ENCODE peak calls at places on chromosomes 3 and 15, in ten cellular contexts. B is small intestine; N is body of pancreas; J is heart left ventricle; W is pancreas; O is GM23338; T is CD8-positive, alpha-beta memory T cell; F is cardiac muscle cell; D is PC-3; P is uterus. V is an unnamed sample.

GRCh38 chr15:56366211-56366610 is 985 bp downstream of the TEX9 start:
- DNase-seq in B (no peak), N (no peak), J (no peak), W (no peak), O (peak; percentile 36), T (no peak), F (no peak), D (peak; percentile 3), P (no peak), V (no peak)

GRCh38 chr3:158847466-158847849 is 45.6 kb downstream of the MFSD1 start:
- DNase-seq in B (no peak), N (no peak), J (no peak), W (no peak), O (no peak), T (no peak), F (peak; percentile 8), D (peak; percentile 24), P (no peak), V (no peak)

GRCh38 chr3:20101041-20101440 is 60.8 kb downstream of the KAT2B start:
- DNase-seq in B (no peak), N (no peak), J (no peak), W (no peak), O (no peak), T (no peak), F (no peak), D (no peak), P (no peak), V (no peak)

GRCh38 chr3:49721861-49722781 is 1.6 kb downstream of the GMPPB start:
- DNase-seq in B (no peak), N (no peak), J (peak; percentile 51), W (no peak), O (no peak), T (no peak), F (no peak), D (no peak), P (peak; percentile 22), V (no peak)

GRCh38 chr3:128850544-128850943 is 28.9 kb upstream of the ACAD9 start:
- DNase-seq in B (no peak), N (no peak), J (no peak), W (no peak), O (no peak), T (no peak), F (no peak), D (no peak), P (no peak), V (no peak)

GRCh38 chr15:70266412-70267089 is 168.8 kb upstream of the TLE3 start:
- DNase-seq in B (no peak), N (peak; percentile 50), J (peak; percentile 89), W (peak; percentile 69), O (no peak), T (no peak), F (peak; percentile 96), D (no peak), P (peak; percentile 89), V (peak; percentile 63)

GRCh38 chr15:52759969-52760368 is 30.2 kb downstream of the ONECUT1 start:
- DNase-seq in B (no peak), N (no peak), J (no peak), W (no peak), O (peak; percentile 27), T (no peak), F (no peak), D (no peak), P (no peak), V (no peak)

GRCh38 chr15:66356069-66356358 is 471 bp downstream of the TIPIN start:
- DNase-seq in B (no peak), N (no peak), J (no peak), W (no peak), O (no peak), T (no peak), F (no peak), D (no peak), P (no peak), V (no peak)

GRCh38 chr3:81666502-81667121 is 94.8 kb downstream of the GBE1 start:
- DNase-seq in B (peak; percentile 11), N (no peak), J (no peak), W (no peak), O (peak; percentile 9), T (no peak), F (peak; percentile 49), D (peak; percentile 51), P (no peak), V (no peak)

GRCh38 chr15:92651877-92652575 is 3.5 kb downstream of the FAM174B start:
- DNase-seq in B (no peak), N (no peak), J (no peak), W (no peak), O (no peak), T (no peak), F (no peak), D (no peak), P (no peak), V (no peak)

GRCh38 chr3:98778852-98779379 is 15.8 kb downstream of the ST3GAL6 start:
- DNase-seq in B (peak; percentile 11), N (no peak), J (no peak), W (peak; percentile 21), O (no peak), T (no peak), F (peak; percentile 99), D (no peak), P (no peak), V (no peak)

GRCh38 chr3:190728574-190729246 is 133.8 kb downstream of the GMNC start:
- DNase-seq in B (no peak), N (no peak), J (no peak), W (no peak), O (no peak), T (no peak), F (peak; percentile 25), D (peak; percentile 42), P (no peak), V (no peak)

GRCh38 chr3:72210248-72210647 is 425.3 kb upstream of the PROK2 start:
- DNase-seq in B (no peak), N (no peak), J (no peak), W (no peak), O (no peak), T (no peak), F (no peak), D (no peak), P (no peak), V (no peak)

GRCh38 chr15:71788646-71789579 is 21.4 kb upstream of the NR2E3 start:
- DNase-seq in B (peak; percentile 72), N (no peak), J (no peak), W (no peak), O (no peak), T (no peak), F (peak; percentile 21), D (no peak), P (no peak), V (peak; percentile 76)

GRCh38 chr3:99534951-99535704 is 103.3 kb upstream of the COL8A1 start:
- DNase-seq in B (no peak), N (no peak), J (no peak), W (no peak), O (peak; percentile 39), T (no peak), F (peak; percentile 83), D (peak; percentile 71), P (no peak), V (no peak)

DNA sequence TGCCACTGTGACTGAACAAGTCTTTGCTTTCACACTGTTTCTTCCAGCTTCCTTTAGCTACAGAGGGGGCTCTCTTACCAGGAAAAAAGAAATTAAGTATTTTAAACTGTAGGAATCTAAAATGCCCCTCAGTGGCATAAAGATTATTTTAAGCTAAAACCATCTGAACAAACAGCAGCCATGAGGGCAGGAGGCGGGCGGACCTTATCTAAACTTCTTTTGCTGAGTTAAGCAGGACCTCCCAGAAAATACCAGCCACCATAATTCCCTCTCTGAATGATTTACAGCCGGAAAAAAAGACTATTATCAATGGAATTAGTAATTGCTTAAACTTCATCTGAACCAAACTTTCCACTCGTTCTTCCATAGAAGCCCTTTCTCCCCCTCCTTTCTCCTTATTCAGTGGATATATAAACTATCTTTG is 5.2 kb upstream of the TOPAZ1 start:
- DNase-seq in B (no peak), N (no peak), J (no peak), W (no peak), O (no peak), T (no peak), F (no peak), D (no peak), P (no peak), V (no peak)
- H3K27ac ChIP-seq in B (no peak overlapping the region), N (no peak overlapping the region), J (no peak overlapping the region), W (no peak overlapping the region), O (no peak overlapping the region), T (peak overlapping the region; percentile 34), F (no peak overlapping the region), D (no peak overlapping the region), P (no peak overlapping the region), V (no peak overlapping the region)

GRCh38 chr15:48406240-48406891 is 75.1 kb downstream of the DUT start:
- DNase-seq in B (no peak), N (no peak), J (no peak), W (no peak), O (no peak), T (no peak), F (no peak), D (no peak), P (no peak), V (no peak)
- H3K36me3 ChIP-seq in B (no peaks in the 10 kb centered on the region), N (no peaks in the 10 kb centered on the region), J (peaks cover 18% of the 10 kb centered on the region), W (no peaks in the 10 kb centered on the region), O (no peaks in the 10 kb centered on the region), T (no peaks in the 10 kb centered on the region), F (no peaks in the 10 kb centered on the region), D (no peaks in the 10 kb centered on the region), P (no peaks in the 10 kb centered on the region), V (no peaks in the 10 kb centered on the region)

DNA sequence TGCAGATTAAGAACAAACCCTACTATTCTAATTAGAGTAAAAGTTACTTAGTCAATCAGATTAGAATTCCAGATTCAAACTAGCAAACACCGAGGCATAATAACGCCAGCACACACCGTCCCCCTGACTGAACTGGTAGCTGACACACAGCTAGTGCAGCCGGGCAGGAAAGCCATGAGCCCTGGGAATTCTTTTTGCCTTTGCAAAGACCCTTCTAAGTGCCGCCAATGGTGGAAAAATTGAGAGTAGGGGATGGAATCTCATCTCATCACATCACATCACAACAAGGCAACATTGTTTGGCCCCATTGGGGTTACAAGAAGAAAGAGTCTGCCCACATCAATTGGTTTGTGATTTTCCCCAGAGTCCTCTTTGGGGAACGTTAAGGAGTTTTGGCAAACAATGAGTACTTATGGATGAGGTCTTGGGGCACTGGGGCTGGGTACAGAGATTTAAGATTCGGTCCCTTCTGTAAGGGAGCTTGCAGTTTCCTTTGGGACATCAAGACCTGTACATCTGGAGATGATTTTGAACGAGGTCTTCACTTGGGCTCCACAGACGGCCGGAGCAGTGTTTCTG is 120.4 kb upstream of the MEF2A start:
- DNase-seq in B (no peak), N (no peak), J (no peak), W (no peak), O (no peak), T (no peak), F (no peak), D (no peak), P (no peak), V (no peak)
- H3K27ac ChIP-seq in B (no peak overlapping the region), N (no peak overlapping the region), J (no peak overlapping the region), W (no peak overlapping the region), O (no peak overlapping the region), T (no peak overlapping the region), F (no peak overlapping the region), D (no peak overlapping the region), P (no peak overlapping the region), V (no peak overlapping the region)

DNA sequence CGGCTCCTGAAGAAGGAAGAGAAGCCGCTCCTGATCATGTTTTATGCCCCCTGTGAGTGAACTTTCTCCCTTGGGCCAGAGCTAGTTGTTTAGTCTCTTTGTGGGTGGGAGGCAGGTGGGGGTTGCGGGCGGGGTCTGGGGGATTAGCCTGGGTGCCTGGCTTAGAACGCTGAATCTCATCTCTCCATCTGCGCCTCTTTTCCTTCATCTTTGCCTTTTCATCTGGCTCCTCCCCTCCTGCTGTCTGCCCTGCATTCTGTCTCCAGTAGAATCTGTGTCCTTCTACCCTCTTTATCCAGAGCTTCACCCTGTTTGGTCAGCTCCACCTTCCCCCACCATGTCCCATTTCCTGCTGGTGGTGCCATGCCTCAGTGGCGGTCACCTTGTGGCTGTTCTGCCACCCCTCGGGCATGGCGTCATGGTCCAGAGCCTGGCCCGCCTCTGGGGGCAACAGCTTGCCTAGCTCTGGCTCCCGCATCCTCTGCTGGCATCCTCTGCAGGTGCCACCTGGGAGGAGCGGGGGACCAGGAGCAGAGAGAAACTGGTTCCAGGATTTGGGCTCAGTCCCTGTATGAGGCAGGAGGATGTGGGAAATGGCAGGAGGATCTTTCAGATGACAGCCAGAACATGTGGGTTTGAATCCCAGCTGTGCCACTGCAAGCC is 44.3 kb downstream of the PDIA5 start:
- DNase-seq in B (no peak), N (no peak), J (no peak), W (no peak), O (no peak), T (no peak), F (no peak), D (no peak), P (no peak), V (no peak)
- H3K36me3 ChIP-seq in B (peaks cover 2% of the 10 kb centered on the region), N (peaks cover 27% of the 10 kb centered on the region), J (peaks cover 43% of the 10 kb centered on the region), W (peaks cover 19% of the 10 kb centered on the region), O (peaks cover 14% of the 10 kb centered on the region), T (no peaks in the 10 kb centered on the region), F (no peaks in the 10 kb centered on the region), D (peaks cover 29% of the 10 kb centered on the region), P (no peaks in the 10 kb centered on the region), V (no peaks in the 10 kb centered on the region)